ENCODE peak calls at places on chromosomes 3 and 15, in nine cellular contexts. F is T-helper 9 cell; I is lower lobe of right lung; Q is activated CD8-positive, alpha-beta T cell treated with anti-CD3 and anti-CD28 coated beads, Interleukin-2, amount 10 ng/mL, durations not matched to agents 7 days and 5 days; J is GM20000; U is GM12892; A is T-cell; T is DND-41; E is Karpas-422. S is an unnamed sample.

GRCh38 chr3:139811331-139811730 is 123.7 kb upstream of the CLSTN2 start:
- DNase-seq in F (no peak), I (no peak), Q (no peak), J (no peak), U (no peak), A (no peak), T (no peak), E (no peak), S (no peak)

GRCh38 chr3:163919154-163919553 is 1159.1 kb downstream of the SI start:
- DNase-seq in F (no peak), I (no peak), Q (no peak), J (no peak), U (no peak), A (no peak), T (no peak), E (no peak), S (no peak)

GRCh38 chr3:50168388-50168787 is 13.3 kb downstream of the SEMA3F start:
- DNase-seq in F (no peak), I (no peak), Q (no peak), J (no peak), U (no peak), A (no peak), T (no peak), E (no peak), S (no peak)

GRCh38 chr15:36798366-36798765 is 218.9 kb downstream of the CDIN1 start:
- DNase-seq in F (no peak), I (no peak), Q (no peak), J (no peak), U (no peak), A (no peak), T (no peak), E (no peak), S (no peak)

GRCh38 chr15:70504305-70504951 is 258.9 kb downstream of the UACA start:
- DNase-seq in F (no peak), I (peak), Q (no peak), J (peak), U (peak), A (no peak), T (peak), E (peak), S (peak)

GRCh38 chr3:78641703-78642102 is 1126.1 kb downstream of the ROBO1 start:
- DNase-seq in F (no peak), I (no peak), Q (no peak), J (no peak), U (no peak), A (no peak), T (no peak), E (no peak), S (no peak)

GRCh38 chr15:25849431-25849921 is 13.7 kb downstream of the ATP10A start:
- DNase-seq in F (no peak), I (no peak), Q (no peak), J (no peak), U (no peak), A (no peak), T (no peak), E (no peak), S (no peak)

GRCh38 chr3:65507446-65507845 is 531.3 kb downstream of the MAGI1 start:
- DNase-seq in F (no peak), I (no peak), Q (no peak), J (no peak), U (no peak), A (no peak), T (no peak), E (no peak), S (no peak)

GRCh38 chr3:72907851-72908620 is 20.2 kb downstream of the GXYLT2 start:
- DNase-seq in F (no peak), I (no peak), Q (no peak), J (no peak), U (no peak), A (no peak), T (no peak), E (no peak), S (no peak)

GRCh38 chr3:186165331-186165730 is 56.4 kb upstream of the ETV5 start:
- DNase-seq in F (no peak), I (no peak), Q (no peak), J (no peak), U (no peak), A (no peak), T (no peak), E (no peak), S (no peak)

GRCh38 chr3:197352382-197352781 is 54.0 kb upstream of the DLG1 start:
- DNase-seq in F (no peak), I (no peak), Q (no peak), J (no peak), U (no peak), A (no peak), T (no peak), E (no peak), S (no peak)

GRCh38 chr3:16028604-16029003 is 145.9 kb upstream of the GALNT15 start:
- DNase-seq in F (no peak), I (no peak), Q (no peak), J (no peak), U (no peak), A (no peak), T (no peak), E (no peak), S (no peak)

GRCh38 chr15:50854594-50855490 is 53.6 kb upstream of the AP4E1 start:
- DNase-seq in F (no peak), I (no peak), Q (no peak), J (peak), U (no peak), A (no peak), T (no peak), E (peak), S (peak)

GRCh38 chr3:107841864-107842263 is 249.0 kb downstream of the CD47 start:
- DNase-seq in F (no peak), I (no peak), Q (no peak), J (no peak), U (no peak), A (no peak), T (no peak), E (no peak), S (no peak)

GRCh38 chr3:52004158-52004787 is 8.6 kb upstream of the RPL29 start:
- DNase-seq in F (no peak), I (no peak), Q (no peak), J (no peak), U (no peak), A (no peak), T (no peak), E (peak), S (no peak)

GRCh38 chr15:29942144-29942543 is 119.9 kb upstream of the TJP1 start:
- DNase-seq in F (no peak), I (no peak), Q (no peak), J (no peak), U (no peak), A (no peak), T (no peak), E (peak), S (no peak)

GRCh38 chr3:24500806-24501205 is 6.2 kb upstream of the THRB start:
- DNase-seq in F (no peak), I (no peak), Q (no peak), J (no peak), U (no peak), A (no peak), T (no peak), E (no peak), S (no peak)

S was measured in GM12864.